ENCODE peak calls at places on chromosomes 1 and 21, in eight cellular contexts. A is astrocyte of the spinal cord, U is left ventricle myocardium inferior, V is nucleus accumbens, B is NCI-H2171 treated with DMSO at 0.1 percent for 48 hours, H is neural crest cell, C is NCI-H2081, J is epithelial cell of prostate. P is an unnamed sample.

GRCh38 chr21:41568606-41569385 is 60.8 kb upstream of the TMPRSS2 start:
- DNase-seq in U (no peak), H (no peak), V (no peak), B (no peak), A (no peak), J (no peak), C (no peak), P (no peak)

GRCh38 chr1:22529901-22530621 is 33.2 kb upstream of the EPHA8 start:
- DNase-seq in C (no peak), V (no peak), B (no peak), H (no peak), U (peak), J (no peak), A (no peak), P (no peak)

GRCh38 chr1:229006121-229006870 is 264.6 kb upstream of the RAB4A start:
- DNase-seq in C (no peak), A (no peak), J (no peak), U (no peak), B (no peak), H (no peak), V (no peak), P (no peak)

GRCh38 chr1:167683641-167684502 is 37.9 kb upstream of the MPZL1 start:
- DNase-seq in V (no peak), J (no peak), B (no peak), U (peak), H (no peak), C (no peak), A (peak), P (no peak)

GRCh38 chr1:243731974-243732373 is 118.1 kb downstream of the AKT3 start:
- DNase-seq in C (no peak), U (no peak), V (no peak), B (no peak), H (no peak), J (no peak), A (peak), P (no peak)

GRCh38 chr1:186304982-186305949 is 69.8 kb downstream of the TPR start:
- DNase-seq in U (no peak), A (peak), V (no peak), J (no peak), C (peak), H (no peak), B (peak), P (no peak)

GRCh38 chr1:206725053-206725963 is 40.6 kb downstream of the MAPKAPK2 start:
- DNase-seq in J (no peak), U (no peak), V (no peak), B (peak), H (peak), C (no peak), A (peak), P (no peak)

GRCh38 chr21:17798796-17799195 is 20.4 kb downstream of the C21orf91 start:
- DNase-seq in A (no peak), V (no peak), C (no peak), H (no peak), U (no peak), J (no peak), B (no peak), P (no peak)

GRCh38 chr1:210898473-210898872 is 235.5 kb downstream of the KCNH1 start:
- DNase-seq in B (no peak), J (no peak), H (no peak), A (no peak), C (no peak), U (no peak), V (no peak), P (no peak)

GRCh38 chr21:29072873-29073221 is 601 bp downstream of the CCT8 start:
- DNase-seq in C (peak), J (no peak), V (no peak), B (peak), H (no peak), A (peak), U (no peak), P (no peak)

GRCh38 chr1:93344886-93345632 is 648 bp upstream of the DR1 start:
- DNase-seq in A (no peak), U (no peak), C (no peak), J (no peak), B (peak), H (no peak), V (no peak), P (no peak)

GRCh38 chr1:65691962-65692361 is 100.7 kb upstream of the PDE4B start:
- DNase-seq in V (no peak), C (no peak), J (no peak), B (no peak), H (no peak), A (no peak), U (no peak), P (no peak)

GRCh38 chr1:93330617-93331016 is 15.1 kb upstream of the DR1 start:
- DNase-seq in C (no peak), V (no peak), A (no peak), H (no peak), U (no peak), B (no peak), J (no peak), P (no peak)

GRCh38 chr1:9561429-9561828 is 22.2 kb downstream of the SLC25A33 start:
- DNase-seq in U (no peak), B (peak), A (peak), C (peak), J (peak), H (no peak), V (peak), P (no peak)

GRCh38 chr1:231724876-231725647 is 98.5 kb downstream of the DISC1 start:
- DNase-seq in V (no peak), H (peak), A (peak), C (peak), B (peak), U (no peak), J (no peak), P (no peak)

GRCh38 chr1:207298666-207299065 is 22.8 kb upstream of the CD55 start:
- DNase-seq in V (no peak), H (no peak), J (peak), A (no peak), U (no peak), B (no peak), C (peak), P (no peak)

GRCh38 chr21:34974162-34974981 is 74.7 kb downstream of the RUNX1 start:
- DNase-seq in U (no peak), H (no peak), B (no peak), C (no peak), J (no peak), V (no peak), A (no peak), P (no peak)

GRCh38 chr1:190747643-190748186 is 270.1 kb upstream of the BRINP3 start:
- DNase-seq in J (no peak), C (no peak), V (no peak), U (no peak), H (no peak), B (no peak), A (peak), P (no peak)

GRCh38 chr1:143735764-143736461 is 235.9 kb downstream of the FAM72C start:
- DNase-seq in J (no peak), A (peak), C (no peak), H (no peak), U (no peak), B (no peak), V (no peak), P (no peak)

GRCh38 chr21:15754640-15755039 is 24.9 kb downstream of the USP25 start:
- DNase-seq in J (peak), U (no peak), A (peak), B (no peak), C (no peak), V (no peak), H (no peak), P (no peak)

GRCh38 chr1:225896937-225897549 is 8.1 kb upstream of the LEFTY1 start:
- DNase-seq in C (no peak), A (no peak), U (no peak), H (no peak), B (no peak), J (peak), V (no peak), P (no peak)

GRCh38 chr1:209356909-209357498 is 226.5 kb upstream of the CAMK1G start:
- DNase-seq in U (no peak), A (no peak), C (no peak), B (no peak), V (no peak), J (no peak), H (no peak), P (no peak)

GRCh38 chr1:20670936-20671335 is 9.8 kb upstream of the DDOST start:
- DNase-seq in J (no peak), B (no peak), C (no peak), A (no peak), H (no peak), U (no peak), V (no peak), P (no peak)

GRCh38 chr1:43061803-43062202 is 103.1 kb upstream of the SLC2A1 start:
- DNase-seq in U (no peak), H (no peak), V (no peak), J (no peak), A (no peak), B (no peak), C (no peak), P (no peak)

GRCh38 chr1:86821956-86822355 is 92.0 kb downstream of the SELENOF start:
- DNase-seq in B (no peak), H (no peak), J (no peak), U (no peak), A (no peak), V (no peak), C (no peak), P (no peak)

GRCh38 chr1:44926311-44926781 is 60.0 kb downstream of the EIF2B3 start:
- DNase-seq in J (no peak), H (no peak), A (peak), V (no peak), U (no peak), C (no peak), B (no peak), P (no peak)

GRCh38 chr1:11067716-11068495 is 8.1 kb upstream of the SRM start:
- DNase-seq in H (no peak), J (no peak), U (no peak), B (no peak), A (no peak), C (peak), V (peak), P (no peak)

GRCh38 chr1:10074059-10074854 is 41.5 kb downstream of the UBE4B start:
- DNase-seq in J (peak), A (peak), U (no peak), H (no peak), C (no peak), V (no peak), B (no peak), P (no peak)

GRCh38 chr1:221829327-221830011 is 87.6 kb upstream of the DUSP10 start:
- DNase-seq in B (no peak), A (peak), U (no peak), C (no peak), V (no peak), H (no peak), J (peak), P (no peak)

GRCh38 chr1:167599839-167600581 is 30.0 kb upstream of the RCSD1 start:
- DNase-seq in J (no peak), B (peak), V (no peak), C (no peak), A (peak), H (no peak), U (peak), P (no peak)

GRCh38 chr1:37661401-37661800 is 26.7 kb upstream of the RSPO1 start:
- DNase-seq in J (peak), B (no peak), A (no peak), U (no peak), V (no peak), H (no peak), C (no peak), P (no peak)

GRCh38 chr1:230303822-230304221 is 122.3 kb downstream of the PGBD5 start:
- DNase-seq in U (no peak), H (no peak), V (no peak), B (no peak), J (no peak), C (no peak), A (no peak), P (no peak)